ENCODE peak calls at places on chromosomes 4 and X, in six cellular contexts. H is Ammon's horn; F is GM12892; U is GM03348; E is stimulated activated CD4-positive, alpha-beta T cell treated with anti-CD3 and anti-CD28 coated beads, Interleukin-12 subunit alpha, Interleukin-12 subunit beta, amount 100 ng/mL, for 24 hours; A is activated naive CD4-positive, alpha-beta T cell treated with anti-CD3 and anti-CD28 coated beads, Interleukin-2, amount 10 ng/mL, durations not matched to agents 7 days and 5 days. B is an unnamed sample.

GRCh38 chr4:16018061-16018676 is 55.2 kb upstream of the FGFBP2 start:
- DNase-seq in H (no peak), E (no peak), F (no peak), U (no peak), A (no peak), B (no peak)

GRCh38 chr4:15031993-15032660 is 29.8 kb downstream of the CPEB2 start:
- DNase-seq in E (no peak), F (no peak), H (no peak), A (no peak), U (peak), B (no peak)

GRCh38 chr4:85005865-85006377 is 39.4 kb upstream of the WDFY3 start:
- DNase-seq in E (no peak), H (no peak), U (peak), F (no peak), A (no peak), B (peak)

GRCh38 chr4:109945056-109945455 is 32.4 kb downstream of the EGF start:
- DNase-seq in A (no peak), U (no peak), F (no peak), H (no peak), E (no peak), B (no peak)

GRCh38 chrX:101774340-101774739 is 114.7 kb upstream of the ARMCX2 start:
- DNase-seq in F (no peak), E (no peak), A (no peak), H (no peak), U (no peak), B (no peak)

GRCh38 chr4:187357045-187357643 is 633.5 kb upstream of the FAT1 start:
- DNase-seq in U (no peak), A (no peak), H (no peak), F (no peak), E (no peak), B (no peak)

GRCh38 chr4:107579099-107579498 is 140.9 kb downstream of the PAPSS1 start:
- DNase-seq in E (no peak), U (no peak), F (no peak), H (no peak), A (no peak), B (no peak)

GRCh38 chr4:189656551-189657165 is 284.0 kb upstream of the FRG1 start:
- DNase-seq in E (no peak), U (no peak), H (no peak), F (no peak), A (no peak), B (no peak)

GRCh38 chr4:152928286-152928685 is 7.8 kb upstream of the FHDC1 start:
- DNase-seq in F (no peak), H (no peak), A (no peak), E (no peak), U (no peak), B (no peak)

GRCh38 chrX:30865020-30865419 is 24.0 kb downstream of the TAB3 start:
- DNase-seq in U (no peak), E (no peak), H (no peak), F (no peak), A (peak), B (no peak)

B was measured in myocyte.